ENCODE peak calls at places on chromosomes 16 and 17, in six cellular contexts. One of them, this sample, is unnamed.

GRCh38 chr17:78526231-78527025 is 50.8 kb downstream of the DNAH17 start:
- DNase-seq in fibroblast of pulmonary artery: no peak
- DNase-seq in mucosa of descending colon: peak
- DNase-seq in ascending aorta: no peak
- DNase-seq in foreskin fibroblast: no peak
- DNase-seq in endothelial cell: no peak
- DNase-seq in this sample: peak

GRCh38 chr17:48547839-48548686 is 3.2 kb upstream of the HOXB2 start:
- DNase-seq in foreskin fibroblast: no peak
- DNase-seq in mucosa of descending colon: no peak
- DNase-seq in fibroblast of pulmonary artery: peak
- DNase-seq in endothelial cell: no peak
- DNase-seq in ascending aorta: no peak
- DNase-seq in this sample: no peak

GRCh38 chr17:65370669-65371126 is 190.8 kb downstream of the AXIN2 start:
- DNase-seq in fibroblast of pulmonary artery: peak
- DNase-seq in endothelial cell: no peak
- DNase-seq in ascending aorta: no peak
- DNase-seq in foreskin fibroblast: no peak
- DNase-seq in mucosa of descending colon: peak
- DNase-seq in this sample: no peak

GRCh38 chr16:1708768-1709180 is 2.8 kb downstream of the MAPK8IP3 start:
- DNase-seq in mucosa of descending colon: no peak
- DNase-seq in endothelial cell: no peak
- DNase-seq in fibroblast of pulmonary artery: peak
- DNase-seq in foreskin fibroblast: peak
- DNase-seq in ascending aorta: no peak
- DNase-seq in this sample: no peak

GRCh38 chr17:81517009-81517338 is 4.4 kb upstream of the ACTG1 start:
- DNase-seq in mucosa of descending colon: no peak
- DNase-seq in endothelial cell: no peak
- DNase-seq in fibroblast of pulmonary artery: no peak
- DNase-seq in foreskin fibroblast: no peak
- DNase-seq in ascending aorta: no peak
- DNase-seq in this sample: no peak

GRCh38 chr16:72428611-72429376 is 256.8 kb upstream of the PMFBP1 start:
- DNase-seq in endothelial cell: no peak
- DNase-seq in fibroblast of pulmonary artery: no peak
- DNase-seq in foreskin fibroblast: no peak
- DNase-seq in ascending aorta: no peak
- DNase-seq in mucosa of descending colon: no peak
- DNase-seq in this sample: no peak

GRCh38 chr16:27226476-27226875 is 23.1 kb downstream of the KDM8 start:
- DNase-seq in foreskin fibroblast: no peak
- DNase-seq in mucosa of descending colon: peak
- DNase-seq in fibroblast of pulmonary artery: no peak
- DNase-seq in ascending aorta: no peak
- DNase-seq in endothelial cell: no peak
- DNase-seq in this sample: peak

GRCh38 chr17:77444653-77445029 is 303.9 kb downstream of the SEC14L1 start:
- DNase-seq in fibroblast of pulmonary artery: peak
- DNase-seq in foreskin fibroblast: peak
- DNase-seq in endothelial cell: no peak
- DNase-seq in ascending aorta: no peak
- DNase-seq in mucosa of descending colon: no peak
- DNase-seq in this sample: no peak

GRCh38 chr17:66711936-66712335 is 123.0 kb upstream of the CACNG5 start:
- DNase-seq in endothelial cell: no peak
- DNase-seq in ascending aorta: no peak
- DNase-seq in fibroblast of pulmonary artery: no peak
- DNase-seq in mucosa of descending colon: peak
- DNase-seq in foreskin fibroblast: no peak
- DNase-seq in this sample: no peak

GRCh38 chr16:9152649-9153501 is 61.4 kb downstream of the HAPSTR1 start:
- DNase-seq in foreskin fibroblast: no peak
- DNase-seq in fibroblast of pulmonary artery: no peak
- DNase-seq in ascending aorta: no peak
- DNase-seq in endothelial cell: no peak
- DNase-seq in mucosa of descending colon: no peak
- DNase-seq in this sample: no peak

GRCh38 chr17:83110755-83111154 is 31.3 kb downstream of the METRNL start:
- DNase-seq in endothelial cell: no peak
- DNase-seq in mucosa of descending colon: no peak
- DNase-seq in ascending aorta: no peak
- DNase-seq in fibroblast of pulmonary artery: peak
- DNase-seq in foreskin fibroblast: no peak
- DNase-seq in this sample: no peak

GRCh38 chr16:53098526-53099317 is 43.9 kb downstream of the CHD9 start:
- DNase-seq in ascending aorta: peak
- DNase-seq in mucosa of descending colon: peak
- DNase-seq in fibroblast of pulmonary artery: peak
- DNase-seq in endothelial cell: peak
- DNase-seq in foreskin fibroblast: peak
- DNase-seq in this sample: peak

GRCh38 chr17:58391302-58391984 is 25.9 kb downstream of the RNF43 start:
- DNase-seq in mucosa of descending colon: peak
- DNase-seq in foreskin fibroblast: peak
- DNase-seq in ascending aorta: no peak
- DNase-seq in fibroblast of pulmonary artery: peak
- DNase-seq in endothelial cell: no peak
- DNase-seq in this sample: no peak

GRCh38 chr16:5500526-5500925 is 402.9 kb upstream of the EEF2KMT start:
- DNase-seq in mucosa of descending colon: no peak
- DNase-seq in ascending aorta: no peak
- DNase-seq in endothelial cell: no peak
- DNase-seq in fibroblast of pulmonary artery: no peak
- DNase-seq in foreskin fibroblast: no peak
- DNase-seq in this sample: no peak

GRCh38 chr16:5504028-5504758 is 406.6 kb upstream of the EEF2KMT start:
- DNase-seq in foreskin fibroblast: no peak
- DNase-seq in mucosa of descending colon: no peak
- DNase-seq in fibroblast of pulmonary artery: no peak
- DNase-seq in endothelial cell: no peak
- DNase-seq in ascending aorta: no peak
- DNase-seq in this sample: no peak

GRCh38 chr16:5502944-5503343 is 405.3 kb upstream of the EEF2KMT start:
- DNase-seq in fibroblast of pulmonary artery: no peak
- DNase-seq in mucosa of descending colon: no peak
- DNase-seq in ascending aorta: no peak
- DNase-seq in endothelial cell: no peak
- DNase-seq in foreskin fibroblast: no peak
- DNase-seq in this sample: no peak

GRCh38 chr16:5505093-5505887 is 407.7 kb upstream of the EEF2KMT start:
- DNase-seq in fibroblast of pulmonary artery: no peak
- DNase-seq in ascending aorta: no peak
- DNase-seq in foreskin fibroblast: no peak
- DNase-seq in mucosa of descending colon: no peak
- DNase-seq in endothelial cell: no peak
- DNase-seq in this sample: no peak

DNA sequence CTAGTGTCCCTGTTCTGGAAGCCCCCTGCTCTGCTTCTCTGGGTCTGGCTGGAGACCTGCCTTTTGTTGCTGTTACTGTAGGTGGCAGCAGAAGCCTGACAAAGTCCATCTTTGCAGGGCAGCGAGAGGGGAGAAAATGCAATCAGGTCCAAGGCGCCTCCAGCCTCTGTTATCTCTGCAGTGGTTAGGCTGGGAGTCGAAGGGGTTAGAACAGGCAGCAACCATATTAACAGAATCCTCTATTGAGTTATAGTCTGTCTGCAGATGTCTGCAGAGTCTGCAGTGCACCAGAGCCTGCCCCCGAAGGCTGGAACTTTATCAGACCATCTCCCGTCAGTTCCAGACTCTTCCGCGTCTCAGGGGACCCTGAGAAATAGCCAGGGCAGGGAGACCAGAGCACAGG is 404.9 kb upstream of the EEF2KMT start:
- DNase-seq in foreskin fibroblast: no peak
- DNase-seq in mucosa of descending colon: no peak
- DNase-seq in fibroblast of pulmonary artery: no peak
- DNase-seq in ascending aorta: no peak
- DNase-seq in endothelial cell: peak
- DNase-seq in this sample: no peak
- TF ChIP-seq CTCF in foreskin fibroblast: peak
- TF ChIP-seq CTCF in mucosa of descending colon: no peak
- TF ChIP-seq CTCF in fibroblast of pulmonary artery: no peak
- TF ChIP-seq CTCF in ascending aorta: no peak
- TF ChIP-seq CTCF in endothelial cell: peak
- TF ChIP-seq CTCF in this sample: no peak

DNA sequence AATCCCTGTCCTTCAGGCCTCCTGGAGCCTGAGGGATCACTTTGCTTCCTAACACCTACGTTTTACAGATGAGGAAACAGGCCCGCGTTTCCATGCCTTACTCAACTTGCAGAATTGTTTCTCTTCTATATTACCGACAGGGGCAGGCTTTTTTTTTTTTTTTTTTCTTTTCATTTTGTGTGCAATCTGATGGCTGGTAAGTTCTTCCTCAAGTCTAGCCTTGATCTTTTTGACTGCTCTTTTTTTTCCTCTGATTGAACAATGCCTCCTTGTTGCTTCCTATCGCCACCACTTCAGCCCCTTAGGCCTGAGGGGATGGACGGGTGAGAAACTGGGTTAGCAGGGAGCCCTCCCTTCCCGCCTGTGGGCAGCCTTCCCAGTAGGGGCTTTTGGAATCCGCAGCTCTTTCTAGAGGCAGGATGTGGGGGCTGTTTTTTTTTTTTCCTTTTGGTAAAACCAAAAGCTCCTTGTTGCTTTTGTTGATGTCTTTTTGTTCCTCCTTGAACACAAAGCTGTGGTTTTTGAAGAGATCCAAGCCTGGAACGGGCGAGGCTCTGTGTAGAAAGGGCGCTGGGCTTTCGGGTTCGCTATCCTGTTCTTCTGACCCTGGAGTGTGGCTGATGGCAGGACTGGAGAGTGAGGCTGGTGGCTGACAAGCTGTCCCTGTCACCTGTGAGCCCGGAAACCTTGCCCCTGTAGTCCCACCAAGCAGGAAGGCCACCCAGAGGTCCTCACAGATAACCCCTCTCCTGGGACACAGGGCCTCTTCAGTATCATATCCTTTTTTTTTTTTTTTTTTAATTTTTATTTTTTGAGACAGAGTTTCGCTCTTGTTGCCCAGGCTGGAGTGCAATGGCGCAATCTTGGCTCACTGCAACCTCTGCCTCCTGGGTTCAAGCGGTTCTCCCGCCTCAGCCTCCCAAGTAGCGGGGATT is 14.0 kb downstream of the LASP1 start:
- DNase-seq in foreskin fibroblast: no peak
- DNase-seq in ascending aorta: no peak
- DNase-seq in fibroblast of pulmonary artery: peak
- DNase-seq in mucosa of descending colon: no peak
- DNase-seq in endothelial cell: no peak
- DNase-seq in this sample: no peak
- TF ChIP-seq CTCF in foreskin fibroblast: no peak
- TF ChIP-seq CTCF in ascending aorta: no peak
- TF ChIP-seq CTCF in fibroblast of pulmonary artery: peak
- TF ChIP-seq CTCF in mucosa of descending colon: no peak
- TF ChIP-seq CTCF in endothelial cell: no peak
- TF ChIP-seq CTCF in this sample: peak

GRCh38 chr17:61400058-61400785 is 579 bp downstream of the TBX2 start:
- DNase-seq in foreskin fibroblast: peak
- DNase-seq in mucosa of descending colon: peak
- DNase-seq in ascending aorta: no peak
- DNase-seq in fibroblast of pulmonary artery: peak
- DNase-seq in endothelial cell: no peak
- DNase-seq in this sample: no peak

GRCh38 chr17:61400786-61401279 is 1.2 kb downstream of the TBX2 start:
- DNase-seq in foreskin fibroblast: no peak
- DNase-seq in fibroblast of pulmonary artery: no peak
- DNase-seq in mucosa of descending colon: peak
- DNase-seq in ascending aorta: no peak
- DNase-seq in endothelial cell: no peak
- DNase-seq in this sample: no peak

GRCh38 chr17:61398721-61399130 is 917 bp upstream of the TBX2 start:
- DNase-seq in mucosa of descending colon: peak
- DNase-seq in ascending aorta: no peak
- DNase-seq in fibroblast of pulmonary artery: no peak
- DNase-seq in endothelial cell: no peak
- DNase-seq in foreskin fibroblast: no peak
- DNase-seq in this sample: no peak

GRCh38 chr17:61401280-61402072 is 1.8 kb downstream of the TBX2 start:
- DNase-seq in mucosa of descending colon: no peak
- DNase-seq in endothelial cell: no peak
- DNase-seq in ascending aorta: no peak
- DNase-seq in fibroblast of pulmonary artery: no peak
- DNase-seq in foreskin fibroblast: no peak
- DNase-seq in this sample: no peak

DNA sequence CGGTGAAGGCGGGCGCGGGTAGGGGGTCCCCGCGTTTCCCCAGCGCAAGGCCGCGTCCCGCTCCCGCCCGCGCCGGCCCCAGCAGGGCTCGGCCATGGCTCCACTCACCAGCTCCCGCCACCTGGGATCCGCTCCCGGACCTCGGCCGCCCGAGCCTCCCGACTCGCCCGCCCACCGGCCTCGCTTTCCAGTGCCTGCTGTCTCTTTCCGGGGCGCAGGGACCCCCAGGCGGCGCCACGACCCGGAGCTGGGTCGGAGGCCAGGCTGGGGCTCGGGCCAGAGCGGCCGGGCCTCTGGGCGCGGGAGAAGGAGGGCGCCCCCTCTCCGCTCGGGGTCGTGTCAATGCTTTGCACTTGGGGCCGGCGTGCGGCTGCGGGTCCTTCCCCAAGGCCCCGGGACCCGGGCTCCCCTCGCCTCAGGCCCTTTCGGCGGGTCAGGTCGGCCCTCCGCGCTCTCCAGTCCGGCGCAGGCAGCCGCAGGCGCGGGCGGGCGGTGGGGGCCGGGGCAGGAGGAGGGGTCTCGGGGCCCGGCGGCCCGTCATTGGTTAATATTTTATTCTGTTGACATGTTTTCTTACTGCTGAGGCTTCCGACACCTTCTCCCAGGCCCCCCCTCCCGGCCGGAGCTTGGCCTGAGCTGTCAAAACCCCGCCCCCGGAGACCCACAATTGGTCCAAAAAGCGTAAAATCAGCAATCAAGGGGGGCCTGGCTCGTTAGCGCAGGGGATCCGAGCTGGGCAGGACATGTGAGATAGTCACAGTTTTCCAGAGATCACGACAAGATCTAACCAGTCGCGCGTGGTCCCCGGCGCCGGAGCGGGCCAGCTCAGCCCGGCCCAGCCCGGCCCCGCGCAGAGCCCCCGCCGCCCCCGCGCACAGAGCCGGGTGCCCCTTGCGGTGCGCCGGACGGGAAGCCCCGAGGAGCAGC is at the start of gene TBX2:
- DNase-seq in mucosa of descending colon: peak
- DNase-seq in ascending aorta: peak
- DNase-seq in fibroblast of pulmonary artery: peak
- DNase-seq in foreskin fibroblast: peak
- DNase-seq in endothelial cell: peak
- DNase-seq in this sample: no peak
- TF ChIP-seq CTCF in mucosa of descending colon: no peak
- TF ChIP-seq CTCF in ascending aorta: no peak
- TF ChIP-seq CTCF in fibroblast of pulmonary artery: no peak
- TF ChIP-seq CTCF in foreskin fibroblast: no peak
- TF ChIP-seq CTCF in endothelial cell: no peak
- TF ChIP-seq CTCF in this sample: peak

DNA sequence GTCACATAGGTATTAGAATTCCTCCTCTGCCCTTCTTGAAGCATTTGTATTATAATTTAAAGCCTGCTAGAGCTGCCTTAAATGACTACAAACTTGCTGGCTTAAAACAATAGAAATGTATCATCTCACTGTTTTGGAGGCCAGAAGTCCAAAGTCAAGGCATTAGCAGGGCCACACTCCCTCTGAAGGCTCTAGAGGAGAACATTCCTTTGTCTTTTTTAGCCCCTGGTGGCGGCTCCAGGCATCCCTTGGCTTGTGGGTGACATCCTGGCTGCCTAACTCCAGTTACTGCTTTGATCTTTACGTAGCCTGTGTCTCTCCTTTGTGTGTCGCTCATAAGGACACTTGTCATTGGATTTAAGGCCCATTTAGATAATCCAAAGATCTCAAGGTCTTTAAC is 186.6 kb upstream of the SALL1 start:
- DNase-seq in foreskin fibroblast: no peak
- DNase-seq in endothelial cell: no peak
- DNase-seq in fibroblast of pulmonary artery: no peak
- DNase-seq in ascending aorta: no peak
- DNase-seq in mucosa of descending colon: no peak
- DNase-seq in this sample: no peak
- TF ChIP-seq CTCF in foreskin fibroblast: no peak
- TF ChIP-seq CTCF in endothelial cell: peak
- TF ChIP-seq CTCF in fibroblast of pulmonary artery: peak
- TF ChIP-seq CTCF in ascending aorta: no peak
- TF ChIP-seq CTCF in mucosa of descending colon: no peak
- TF ChIP-seq CTCF in this sample: no peak

This sample was measured in chondrocyte.